ENCODE peak calls at places on chromosomes 11 and 22, in ten cellular contexts. K is activated CD4-positive, CD25-positive, alpha-beta regulatory T cell treated with anti-CD3 and anti-CD28 coated beads, Interleukin-2, amount 50 U/mL, for 16 hours; J is lower leg skin; N is pancreas; Y is endothelial cell; T is ovary; H is neuronal stem cell; G is OCI-M1; R is M059J; M is RCC 7860. X is an unnamed sample.

GRCh38 chr11:2531277-2531986 is 86.6 kb downstream of the KCNQ1 start:
- DNase-seq in K (peak), J (peak), N (peak), Y (peak), T (peak), H (peak), G (peak), R (peak), M (no peak), X (peak)

GRCh38 chr11:115471367-115471766 is 32.8 kb downstream of the CADM1 start:
- DNase-seq in K (no peak), J (no peak), N (no peak), Y (no peak), T (no peak), H (no peak), G (no peak), R (peak), M (peak), X (no peak)

GRCh38 chr11:8258771-8259170 is 4.9 kb downstream of the LMO1 start:
- DNase-seq in K (no peak), J (no peak), N (no peak), Y (no peak), T (no peak), H (no peak), G (no peak), R (peak), M (peak), X (no peak)

GRCh38 chr11:72735495-72736027 is 16.6 kb downstream of the ARAP1 start:
- DNase-seq in K (no peak), J (no peak), N (no peak), Y (peak), T (no peak), H (no peak), G (peak), R (peak), M (peak), X (no peak)

GRCh38 chr11:19872526-19873135 is 160.0 kb downstream of the NAV2 start:
- DNase-seq in K (no peak), J (no peak), N (no peak), Y (no peak), T (no peak), H (no peak), G (no peak), R (no peak), M (no peak), X (no peak)

GRCh38 chr11:48012051-48012391 is 31.7 kb downstream of the PTPRJ start:
- DNase-seq in K (no peak), J (no peak), N (no peak), Y (no peak), T (no peak), H (no peak), G (no peak), R (no peak), M (no peak), X (peak)

GRCh38 chr22:40524392-40525249 is 111.9 kb downstream of the MRTFA start:
- DNase-seq in K (no peak), J (no peak), N (no peak), Y (no peak), T (no peak), H (no peak), G (peak), R (no peak), M (no peak), X (no peak)

GRCh38 chr22:45704648-45705047 is 33.0 kb downstream of the ATXN10 start:
- DNase-seq in K (no peak), J (no peak), N (no peak), Y (no peak), T (no peak), H (no peak), G (no peak), R (no peak), M (no peak), X (no peak)

GRCh38 chr22:30694638-30695350 is at the start of gene OSBP2:
- DNase-seq in K (no peak), J (peak), N (peak), Y (peak), T (peak), H (peak), G (no peak), R (peak), M (no peak), X (peak)

GRCh38 chr11:94028436-94028835 is 7.3 kb downstream of the HEPHL1 start:
- DNase-seq in K (no peak), J (peak), N (no peak), Y (no peak), T (no peak), H (no peak), G (no peak), R (peak), M (no peak), X (no peak)

GRCh38 chr11:71252434-71252781 is at the start of gene SHANK2:
- DNase-seq in K (no peak), J (no peak), N (peak), Y (no peak), T (no peak), H (no peak), G (no peak), R (no peak), M (no peak), X (no peak)

GRCh38 chr22:28004021-28004420 is 85.0 kb upstream of the PITPNB start:
- DNase-seq in K (no peak), J (no peak), N (no peak), Y (no peak), T (no peak), H (no peak), G (no peak), R (no peak), M (no peak), X (no peak)

GRCh38 chr11:29333993-29334780 is 682.6 kb downstream of the KCNA4 start:
- DNase-seq in K (no peak), J (no peak), N (no peak), Y (no peak), T (no peak), H (peak), G (peak), R (peak), M (peak), X (no peak)

GRCh38 chr11:69868003-69868865 is 49.0 kb upstream of the FGF3 start:
- DNase-seq in K (no peak), J (no peak), N (no peak), Y (no peak), T (no peak), H (peak), G (no peak), R (no peak), M (no peak), X (no peak)

GRCh38 chr22:31138126-31138525 is 2.2 kb downstream of the PLA2G3 start:
- DNase-seq in K (no peak), J (no peak), N (no peak), Y (no peak), T (no peak), H (no peak), G (no peak), R (no peak), M (no peak), X (no peak)

GRCh38 chr11:73149105-73149504 is 7.0 kb upstream of the FCHSD2 start:
- DNase-seq in K (no peak), J (no peak), N (no peak), Y (no peak), T (no peak), H (no peak), G (no peak), R (no peak), M (no peak), X (no peak)

GRCh38 chr22:48376936-48377335 is 1450.7 kb downstream of the BRD1 start:
- DNase-seq in K (no peak), J (no peak), N (no peak), Y (no peak), T (no peak), H (no peak), G (no peak), R (no peak), M (no peak), X (no peak)

GRCh38 chr11:820655-821512 is 2.2 kb downstream of the PNPLA2 start:
- DNase-seq in K (no peak), J (peak), N (peak), Y (no peak), T (no peak), H (no peak), G (no peak), R (peak), M (peak), X (no peak)

GRCh38 chr22:30192427-30192826 is 54.1 kb downstream of the LIF start:
- DNase-seq in K (no peak), J (no peak), N (no peak), Y (no peak), T (no peak), H (no peak), G (no peak), R (peak), M (no peak), X (no peak)

GRCh38 chr11:59076876-59077571 is 9.1 kb upstream of the GLYATL1B start:
- DNase-seq in K (no peak), J (no peak), N (no peak), Y (no peak), T (no peak), H (no peak), G (no peak), R (no peak), M (no peak), X (no peak)

GRCh38 chr22:22703715-22704114 is 59.3 kb downstream of the GGTLC2 start:
- DNase-seq in K (no peak), J (no peak), N (no peak), Y (no peak), T (no peak), H (no peak), G (no peak), R (peak), M (no peak), X (no peak)

GRCh38 chr11:86760577-86760976 is 39.8 kb upstream of the PRSS23 start:
- DNase-seq in K (no peak), J (no peak), N (no peak), Y (no peak), T (no peak), H (no peak), G (no peak), R (peak), M (no peak), X (no peak)